ENCODE peak calls at places on chromosomes 7 and 10, in four cellular contexts. L is BJ, Y is suprapubic skin, C is GM13976. W is an unnamed sample.

GRCh38 chr7:114130860-114131259 is 212.1 kb upstream of the PPP1R3A start:
- DNase-seq in Y (no peak), C (no peak), L (no peak), W (no peak)

GRCh38 chr7:108603922-108604684 is 34.4 kb downstream of the DNAJB9 start:
- DNase-seq in C (no peak), L (no peak), Y (no peak), W (no peak)

GRCh38 chr7:112001089-112001826 is 204.9 kb downstream of the DOCK4 start:
- DNase-seq in C (no peak), L (peak; percentile 4), Y (no peak), W (no peak)

GRCh38 chr7:135933509-135934188 is 43.5 kb downstream of the MTPN start:
- DNase-seq in Y (no peak), C (no peak), L (no peak), W (no peak)

GRCh38 chr7:5997210-5997808 is 11.5 kb downstream of the PMS2 start:
- DNase-seq in C (peak; percentile 56), L (no peak), Y (no peak), W (peak; percentile 54)

GRCh38 chr7:4091767-4092166 is 590.3 kb upstream of the FOXK1 start:
- DNase-seq in L (no peak), Y (no peak), C (no peak), W (no peak)

GRCh38 chr7:16916111-16916639 is 34.4 kb upstream of the AGR3 start:
- DNase-seq in C (no peak), Y (no peak), L (peak; percentile 50), W (no peak)

GRCh38 chr10:12512292-12513002 is 163.1 kb downstream of the CAMK1D start:
- DNase-seq in Y (peak; percentile 15), C (no peak), L (no peak), W (no peak)

GRCh38 chr7:117129538-117129955 is 176.2 kb downstream of the ST7 start:
- DNase-seq in C (no peak), Y (no peak), L (no peak), W (no peak)

GRCh38 chr10:34427911-34428216 is 387.2 kb downstream of the PARD3 start:
- DNase-seq in Y (no peak), C (no peak), L (no peak), W (no peak)

GRCh38 chr10:124686707-124687376 is 57.3 kb downstream of the FAM53B start:
- DNase-seq in C (no peak), Y (no peak), L (no peak), W (no peak)

GRCh38 chr7:45992831-45993230 is 71.8 kb upstream of the IGFBP3 start:
- DNase-seq in C (no peak), Y (no peak), L (no peak), W (no peak)

GRCh38 chr10:86547291-86547690 is 25.7 kb upstream of the WAPL start:
- DNase-seq in Y (no peak), L (no peak), C (no peak), W (no peak)

GRCh38 chr7:55438085-55438764 is 73.1 kb downstream of the LANCL2 start:
- DNase-seq in L (no peak), C (peak; percentile 18), Y (no peak), W (no peak)

GRCh38 chr10:5927306-5927705 is 37.3 kb downstream of the FBH1 start:
- DNase-seq in L (peak; percentile 66), Y (no peak), C (no peak), W (no peak)

GRCh38 chr7:98110249-98111022 is 3.8 kb downstream of the LMTK2 start:
- DNase-seq in L (no peak), Y (no peak), C (no peak), W (no peak)

GRCh38 chr7:156578978-156579430 is 61.6 kb upstream of the RNF32 start:
- DNase-seq in L (no peak), Y (no peak), C (no peak), W (no peak)
- TF ChIP-seq CTCF in L (no peak), Y (no peak), C (no peak), W (no peak)

GRCh38 chr7:11835260-11835659 is 3.3 kb upstream of the THSD7A start:
- DNase-seq in C (no peak), Y (no peak), L (no peak), W (no peak)
- TF ChIP-seq CTCF in C (no peak), Y (no peak), L (peak; percentile 16), W (no peak)

DNA sequence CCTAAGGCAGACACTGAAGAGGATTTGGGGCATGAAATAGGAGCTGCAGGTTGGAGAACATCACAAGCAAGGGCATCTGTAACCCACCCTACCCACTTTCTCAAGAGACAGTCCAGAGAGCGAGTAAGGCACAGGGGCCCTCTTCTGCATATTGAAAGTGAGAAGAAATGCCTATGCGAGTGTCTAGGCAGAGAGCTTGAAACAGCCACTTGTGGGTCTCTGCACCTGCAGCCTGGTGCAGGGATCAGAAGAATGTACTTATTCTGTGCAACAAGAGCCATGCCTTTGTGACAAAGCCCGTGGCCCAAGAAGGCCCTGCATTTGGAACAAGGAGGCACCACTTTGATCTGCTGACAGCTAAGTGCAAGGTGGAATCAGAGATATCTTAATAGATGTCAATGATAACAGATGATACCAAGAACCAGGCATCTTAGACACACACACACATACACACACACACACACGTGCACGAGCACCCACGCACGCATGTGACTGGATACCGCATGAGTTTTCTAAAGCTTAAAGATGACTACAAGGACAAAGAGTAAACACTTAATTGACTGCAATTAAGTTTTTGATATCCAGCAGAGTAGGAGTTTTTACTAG is 89.3 kb downstream of the NPSR1 start:
- DNase-seq in Y (no peak), C (no peak), L (no peak), W (no peak)
- TF ChIP-seq CTCF in Y (no peak), C (no peak), L (no peak), W (no peak)

GRCh38 chr7:24979863-24980694 is at the start of gene OSBPL3:
- DNase-seq in Y (peak; percentile 97), C (peak; percentile 96), L (peak; percentile 71), W (peak; percentile 96)

GRCh38 chr7:24981544-24981951 is 1.6 kb upstream of the OSBPL3 start:
- DNase-seq in Y (peak; percentile 84), C (peak; percentile 57), L (no peak), W (peak; percentile 70)

GRCh38 chr7:24980695-24981543 is 941 bp upstream of the OSBPL3 start:
- DNase-seq in C (peak; percentile 58), Y (peak; percentile 81), L (no peak), W (peak; percentile 69)

GRCh38 chr7:24979470-24979862 is 512 bp downstream of the OSBPL3 start:
- DNase-seq in C (peak; percentile 81), L (no peak), Y (peak; percentile 82), W (peak; percentile 88)

DNA sequence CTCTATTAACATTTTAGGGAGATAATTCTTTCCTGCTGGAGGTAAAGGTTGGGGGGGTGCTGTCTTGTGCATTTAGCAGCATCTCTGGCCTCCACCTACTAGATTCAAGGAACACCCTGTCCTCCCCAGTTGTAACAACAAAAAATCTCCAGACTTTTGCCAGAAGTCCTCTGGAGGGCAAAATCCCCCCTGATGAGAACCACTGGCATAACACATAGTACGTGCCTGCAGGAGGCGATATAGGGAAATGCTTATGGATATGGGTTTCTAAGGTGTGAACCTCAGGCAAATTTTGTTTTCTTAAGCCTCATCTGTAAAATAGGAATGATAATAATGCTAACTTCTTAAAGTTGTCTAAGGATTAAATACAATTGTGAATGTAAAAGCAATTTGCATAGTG is 2.9 kb upstream of the OSBPL3 start:
- DNase-seq in Y (no peak), L (no peak), C (no peak), W (no peak)
- TF ChIP-seq CTCF in Y (no peak), L (peak; percentile 43), C (peak; percentile 10), W (peak; percentile 30)

GRCh38 chr7:31788891-31789680 is 102.1 kb downstream of the PPP1R17 start:
- DNase-seq in C (no peak), L (no peak), Y (no peak), W (no peak)

GRCh38 chr7:31783221-31783620 is 96.2 kb downstream of the PPP1R17 start:
- DNase-seq in C (no peak), L (no peak), Y (no peak), W (no peak)

GRCh38 chr7:31791881-31792280 is 104.9 kb downstream of the PPP1R17 start:
- DNase-seq in Y (no peak), C (no peak), L (no peak), W (no peak)

GRCh38 chr7:31785081-31785480 is 98.1 kb downstream of the PPP1R17 start:
- DNase-seq in C (no peak), Y (no peak), L (no peak), W (no peak)

GRCh38 chr7:31788445-31788844 is 101.4 kb downstream of the PPP1R17 start:
- DNase-seq in Y (no peak), L (no peak), C (no peak), W (no peak)
- TF ChIP-seq CTCF in Y (no peak), L (no peak), C (no peak), W (no peak)

GRCh38 chr7:143356414-143357050 is 6.0 kb downstream of the FAM131B start:
- DNase-seq in Y (no peak), C (no peak), L (no peak), W (no peak)
- TF ChIP-seq CTCF in Y (no peak), C (no peak), L (no peak), W (no peak)

DNA sequence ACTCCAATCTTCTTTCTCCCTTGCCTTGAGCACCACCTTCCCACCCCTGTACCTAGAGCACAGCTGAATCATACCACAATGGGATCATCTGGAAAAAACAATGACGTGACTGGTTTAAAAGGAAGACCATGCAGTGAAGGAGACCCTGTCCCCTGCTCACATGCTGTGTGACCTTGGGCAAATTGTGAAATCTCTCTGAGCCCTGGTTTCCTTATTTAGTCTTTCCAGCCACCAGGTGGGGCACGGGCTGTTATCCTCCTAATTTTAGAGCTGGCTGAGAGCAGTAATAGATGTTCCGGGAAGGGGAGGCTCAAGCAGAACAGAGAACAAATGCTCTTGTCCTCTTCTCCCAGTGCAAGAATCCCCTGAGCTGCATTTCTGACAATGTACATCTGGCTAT is 198.3 kb downstream of the RPS24 start:
- DNase-seq in L (no peak), C (no peak), Y (no peak), W (no peak)
- TF ChIP-seq CTCF in L (peak; percentile 40), C (no peak), Y (no peak), W (no peak)

DNA sequence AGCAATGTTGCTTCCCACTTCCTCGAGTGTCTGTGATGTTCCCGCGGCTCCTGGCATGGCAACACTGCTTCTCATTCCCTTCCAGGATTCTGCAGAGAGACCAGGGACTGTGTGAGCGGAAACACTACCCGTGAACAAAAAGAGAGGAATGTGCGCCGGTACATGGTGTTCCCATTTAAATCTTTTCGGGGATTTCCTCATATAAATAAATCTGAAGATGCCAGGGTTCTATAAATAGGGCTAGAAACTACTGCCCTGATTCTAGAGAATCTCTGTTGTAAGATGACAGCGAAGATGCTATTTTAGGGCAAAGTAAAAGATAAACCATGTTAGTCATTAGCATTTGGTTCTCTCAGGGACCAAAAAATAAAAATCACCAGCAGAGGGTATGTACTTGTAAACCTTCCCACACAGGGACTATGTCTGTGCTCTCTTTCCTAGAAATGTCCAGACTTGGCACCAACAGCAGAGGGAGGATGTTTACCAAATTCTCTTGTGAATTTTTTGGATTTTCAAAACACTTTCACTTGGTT is 92.2 kb upstream of the DDC start:
- DNase-seq in L (peak; percentile 50), Y (no peak), C (no peak), W (no peak)
- TF ChIP-seq CTCF in L (peak; percentile 19), Y (peak; percentile 10), C (no peak), W (no peak)